ENCODE peak calls at places on chromosomes 6 and 20, in four cellular contexts. Y, U, A and B are unnamed samples.

GRCh38 chr6:7216941-7217621 is 95.9 kb downstream of the SSR1 start:
- DNase-seq in Y (peak; percentile 47), U (no peak), A (no peak), B (peak; percentile 69)

GRCh38 chr6:47464052-47464451 is 13.5 kb upstream of the CD2AP start:
- DNase-seq in Y (no peak), U (no peak), A (no peak), B (no peak)

GRCh38 chr6:127966616-127967015 is 65.8 kb upstream of the THEMIS start:
- DNase-seq in Y (no peak), U (no peak), A (peak; percentile 24), B (no peak)

GRCh38 chr6:131894735-131895424 is 56.3 kb downstream of the CCN2 start:
- DNase-seq in Y (no peak), U (no peak), A (no peak), B (no peak)

GRCh38 chr20:2421247-2421646 is 40.5 kb downstream of the TGM6 start:
- DNase-seq in Y (no peak), U (no peak), A (no peak), B (no peak)

GRCh38 chr20:54015496-54015895 is 54.9 kb downstream of the BCAS1 start:
- DNase-seq in Y (no peak), U (no peak), A (no peak), B (no peak)

GRCh38 chr20:42027746-42028268 is 409.6 kb upstream of the CHD6 start:
- DNase-seq in Y (no peak), U (no peak), A (no peak), B (no peak)

GRCh38 chr6:16043171-16044142 is 85.4 kb upstream of the MYLIP start:
- DNase-seq in Y (no peak), U (no peak), A (no peak), B (no peak)

GRCh38 chr6:10441004-10441654 is 26.3 kb upstream of the TFAP2A start:
- DNase-seq in Y (no peak), U (no peak), A (peak; percentile 96), B (peak; percentile 100)

GRCh38 chr20:36684747-36685146 is 38.8 kb upstream of the SLA2 start:
- DNase-seq in Y (no peak), U (no peak), A (no peak), B (no peak)
- H3K4me3 ChIP-seq in Y (no peak overlapping the region), U (no peak overlapping the region), A (no peak overlapping the region), B (no peak overlapping the region)

GRCh38 chr20:40442181-40442963 is 246.7 kb downstream of the MAFB start:
- DNase-seq in Y (no peak), U (no peak), A (no peak), B (no peak)
- TF ChIP-seq CTCF in Y (no peak), U (no peak), A (no peak), B (peak; percentile 20)

DNA sequence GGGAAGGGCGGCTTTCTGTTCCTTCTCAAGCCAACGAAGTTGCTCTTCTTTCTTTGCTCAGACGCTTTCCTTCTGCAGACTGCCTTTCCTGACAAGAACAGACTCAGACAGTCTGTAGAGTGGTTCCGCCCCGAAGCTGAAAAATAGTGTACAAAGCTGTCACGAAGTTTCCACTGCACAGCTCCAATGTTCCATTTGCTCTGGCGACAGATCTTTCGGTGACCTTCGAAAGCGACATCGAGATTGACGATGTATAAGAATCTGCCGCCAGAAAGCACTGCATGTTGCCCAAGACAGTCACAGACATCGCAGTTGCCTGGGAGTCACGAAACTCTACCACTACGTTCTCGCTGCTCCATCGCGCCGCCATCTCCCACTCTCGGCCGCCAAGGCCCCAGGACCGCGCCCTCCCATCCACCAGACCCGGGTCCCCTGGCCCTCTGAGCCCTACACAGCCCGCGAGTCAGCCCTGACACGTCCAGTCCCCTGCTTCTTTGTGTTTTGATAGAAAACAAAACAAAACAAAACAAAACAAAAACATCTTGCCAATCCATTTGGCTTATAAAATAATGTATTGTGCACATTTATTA is 42.1 kb upstream of the ZNF184 start:
- DNase-seq in Y (no peak), U (no peak), A (no peak), B (no peak)
- H3K4me3 ChIP-seq in Y (no peak overlapping the region), U (no peak overlapping the region), A (peak overlapping the region; percentile 28), B (no peak overlapping the region)

GRCh38 chr6:19772891-19773290 is 64.3 kb upstream of the ID4 start:
- DNase-seq in Y (no peak), U (no peak), A (no peak), B (no peak)
- TF ChIP-seq CTCF in Y (no peak), U (no peak), A (no peak), B (no peak)

DNA sequence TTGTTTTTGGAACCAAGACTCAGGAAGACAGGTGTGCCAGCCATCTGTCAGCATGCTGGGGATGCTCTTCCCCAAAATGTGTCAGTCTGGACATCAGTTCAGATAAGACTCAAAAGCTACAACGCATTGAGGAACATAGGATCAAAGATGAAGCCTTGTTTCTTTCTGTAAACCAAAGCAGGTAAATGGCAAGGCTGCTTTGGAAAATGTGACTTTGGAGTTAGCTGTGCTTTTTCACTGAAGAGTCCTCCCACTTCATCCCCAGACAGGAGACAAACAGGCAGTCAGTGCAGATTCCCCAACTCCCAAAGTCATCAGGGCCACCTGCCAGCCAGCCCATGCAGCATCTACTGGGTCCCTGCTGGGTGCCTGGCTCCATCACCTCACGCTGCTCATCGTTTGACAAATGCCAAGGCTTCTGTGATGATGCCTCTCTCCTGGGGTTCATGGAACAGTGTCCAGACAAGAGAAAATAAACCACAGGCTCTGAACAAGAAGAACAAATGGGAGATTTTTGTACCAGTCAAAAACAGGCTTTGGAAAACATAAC is 205.0 kb upstream of the BTBD3 start:
- DNase-seq in Y (no peak), U (no peak), A (no peak), B (no peak)
- H3K4me3 ChIP-seq in Y (no peak overlapping the region), U (no peak overlapping the region), A (no peak overlapping the region), B (no peak overlapping the region)